ENCODE peak calls at places on chromosome 14, in six cellular contexts. J is vagina, Q is WERI-Rb-1, H is RWPE1, B is nephron progenitor cell, M is natural killer cell. V is an unnamed sample.
A peak's percentile ranks its signal among the peaks of the same experiment; 100 is the strongest.

GRCh38 chr14:69008411-69008810 is 29.3 kb upstream of the ACTN1 start:
- DNase-seq in J (no peak), Q (no peak), H (no peak), B (no peak), M (no peak), V (no peak)

GRCh38 chr14:63045234-63045611 is at the start of gene KCNH5:
- DNase-seq in J (no peak), Q (peak; percentile 78), H (peak; percentile 46), B (peak; percentile 91), M (no peak), V (peak; percentile 81)

GRCh38 chr14:35963209-35963608 is 137.1 kb downstream of the BRMS1L start:
- DNase-seq in J (no peak), Q (no peak), H (no peak), B (no peak), M (no peak), V (no peak)

GRCh38 chr14:26255213-26255612 is 342.6 kb downstream of the NOVA1 start:
- DNase-seq in J (no peak), Q (no peak), H (peak; percentile 1), B (no peak), M (no peak), V (no peak)

GRCh38 chr14:72663956-72664650 is 229.8 kb downstream of the DPF3 start:
- DNase-seq in J (no peak), Q (no peak), H (no peak), B (no peak), M (no peak), V (no peak)

GRCh38 chr14:104873380-104874055 is 8.4 kb downstream of the CEP170B start:
- DNase-seq in J (no peak), Q (no peak), H (no peak), B (no peak), M (no peak), V (peak; percentile 14)

GRCh38 chr14:79781882-79782281 is 429.4 kb downstream of the DIO2 start:
- DNase-seq in J (no peak), Q (no peak), H (no peak), B (no peak), M (no peak), V (no peak)

GRCh38 chr14:75905505-75905904 is 76.3 kb downstream of the TGFB3 start:
- DNase-seq in J (no peak), Q (no peak), H (no peak), B (no peak), M (no peak), V (no peak)

GRCh38 chr14:39247256-39247655 is 13.5 kb downstream of the MIA2 start:
- DNase-seq in J (no peak), Q (no peak), H (peak; percentile 73), B (no peak), M (no peak), V (no peak)

GRCh38 chr14:82270286-82270685 is 736.6 kb upstream of the SEL1L start:
- DNase-seq in J (no peak), Q (no peak), H (no peak), B (no peak), M (no peak), V (no peak)

GRCh38 chr14:100747021-100747586 is 20.4 kb downstream of the DLK1 start:
- DNase-seq in J (no peak), Q (no peak), H (peak; percentile 86), B (no peak), M (no peak), V (no peak)

GRCh38 chr14:89212386-89213235 is 204.4 kb downstream of the FOXN3 start:
- DNase-seq in J (no peak), Q (no peak), H (no peak), B (no peak), M (no peak), V (no peak)

GRCh38 chr14:23399591-23399990 is 8.5 kb downstream of the MYH6 start:
- DNase-seq in J (no peak), Q (no peak), H (no peak), B (no peak), M (no peak), V (no peak)

GRCh38 chr14:104096751-104097700 is 11.5 kb downstream of the ASPG start:
- DNase-seq in J (no peak), Q (no peak), H (no peak), B (peak; percentile 34), M (no peak), V (peak; percentile 18)

GRCh38 chr14:56902413-56902812 is 92.1 kb upstream of the OTX2 start:
- DNase-seq in J (no peak), Q (no peak), H (no peak), B (no peak), M (no peak), V (no peak)

GRCh38 chr14:51744372-51745150 is 92.9 kb downstream of the FRMD6 start:
- DNase-seq in J (no peak), Q (no peak), H (no peak), B (no peak), M (no peak), V (no peak)

GRCh38 chr14:75430106-75430505 is 2.3 kb downstream of the JDP2 start:
- DNase-seq in J (no peak), Q (no peak), H (no peak), B (no peak), M (no peak), V (no peak)

GRCh38 chr14:91027556-91027955 is 32.9 kb downstream of the RPS6KA5 start:
- DNase-seq in J (no peak), Q (no peak), H (no peak), B (no peak), M (no peak), V (no peak)

GRCh38 chr14:59018978-59019377 is 169.5 kb upstream of the DAAM1 start:
- DNase-seq in J (no peak), Q (peak; percentile 16), H (no peak), B (no peak), M (no peak), V (no peak)
- TF ChIP-seq CTCF in J (no peak), Q (peak; percentile 71), H (no peak), B (peak; percentile 9), M (peak; percentile 11), V (peak; percentile 41)

GRCh38 chr14:102589761-102590290 is 2.6 kb upstream of the RCOR1 start:
- DNase-seq in J (no peak), Q (no peak), H (no peak), B (no peak), M (no peak), V (no peak)

GRCh38 chr14:102590667-102591099 is 1.8 kb upstream of the RCOR1 start:
- DNase-seq in J (no peak), Q (peak; percentile 73), H (peak; percentile 69), B (peak; percentile 56), M (peak; percentile 18), V (peak; percentile 65)

GRCh38 chr14:102591944-102592772 is at the start of gene RCOR1:
- DNase-seq in J (peak; percentile 97), Q (peak; percentile 98), H (peak; percentile 98), B (peak; percentile 98), M (peak; percentile 94), V (peak; percentile 99)

GRCh38 chr14:102592969-102593840 is 756 bp downstream of the RCOR1 start:
- DNase-seq in J (no peak), Q (peak; percentile 37), H (peak; percentile 44), B (peak; percentile 67), M (peak; percentile 58), V (peak; percentile 54)

DNA sequence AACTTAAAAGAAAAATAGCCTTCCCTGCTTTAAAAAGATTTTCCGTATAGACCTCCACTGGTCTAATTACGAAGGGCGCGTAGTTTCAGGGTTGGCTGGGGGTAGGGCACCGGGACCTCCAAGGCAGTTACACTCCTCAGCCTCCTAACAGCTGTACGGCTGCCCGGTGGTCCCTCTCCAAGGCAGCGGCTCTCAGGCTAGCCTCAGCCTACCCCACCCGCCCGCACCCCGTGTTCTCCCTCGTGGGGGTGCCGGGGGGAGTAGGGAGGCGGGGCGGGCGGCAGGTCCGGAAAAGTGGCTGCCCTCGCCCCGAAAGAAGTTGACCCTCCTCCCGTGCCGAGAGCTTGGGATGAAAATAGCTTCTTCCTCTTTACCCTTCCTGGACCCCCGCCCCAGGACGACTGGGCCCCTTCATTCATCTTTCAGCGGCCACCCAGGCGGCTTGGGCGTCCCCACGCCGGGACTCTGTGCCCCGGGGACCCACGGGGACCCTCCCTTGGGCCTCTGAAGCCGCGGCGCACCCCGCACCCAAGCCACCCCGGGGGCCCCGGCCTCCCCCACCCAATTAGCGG is 991 bp upstream of the RCOR1 start:
- DNase-seq in J (no peak), Q (peak; percentile 18), H (no peak), B (peak; percentile 43), M (peak; percentile 37), V (peak; percentile 53)
- TF ChIP-seq CTCF in J (no peak), Q (no peak), H (no peak), B (no peak), M (no peak), V (no peak)

GRCh38 chr14:50122291-50122690 is 5.9 kb upstream of the VCPKMT start:
- DNase-seq in J (no peak), Q (no peak), H (no peak), B (no peak), M (no peak), V (no peak)

GRCh38 chr14:50121506-50121905 is 5.1 kb upstream of the VCPKMT start:
- DNase-seq in J (no peak), Q (no peak), H (no peak), B (no peak), M (no peak), V (no peak)

GRCh38 chr14:50117456-50117855 is 1.1 kb upstream of the VCPKMT start:
- DNase-seq in J (no peak), Q (no peak), H (no peak), B (no peak), M (no peak), V (no peak)

GRCh38 chr14:50127802-50128201 is 11.4 kb upstream of the VCPKMT start:
- DNase-seq in J (no peak), Q (no peak), H (no peak), B (no peak), M (no peak), V (no peak)

GRCh38 chr14:50123062-50123461 is 6.7 kb upstream of the VCPKMT start:
- DNase-seq in J (no peak), Q (no peak), H (no peak), B (no peak), M (no peak), V (no peak)
- TF ChIP-seq CTCF in J (no peak), Q (no peak), H (no peak), B (no peak), M (no peak), V (no peak)

DNA sequence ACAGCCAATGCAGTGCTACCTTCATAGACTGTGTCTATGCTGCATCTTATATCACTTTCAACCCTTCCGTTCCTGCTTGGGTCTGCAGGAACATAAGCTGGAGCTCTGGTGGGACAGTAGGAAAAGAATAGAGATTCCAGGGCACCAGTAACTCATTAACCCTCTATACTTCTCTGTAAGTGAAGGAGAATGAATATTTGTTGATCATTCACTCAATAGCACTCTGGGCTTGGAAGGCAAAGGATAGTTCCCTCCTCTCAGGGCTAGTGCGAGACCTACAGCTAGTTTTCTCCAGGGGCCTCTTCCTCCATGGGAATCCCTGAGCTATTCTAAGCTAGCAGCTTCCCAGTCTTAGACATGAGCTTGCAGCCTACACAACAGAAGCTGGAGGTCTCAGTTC is 84.7 kb downstream of the BMP4 start:
- DNase-seq in J (no peak), Q (no peak), H (no peak), B (no peak), M (no peak), V (no peak)
- TF ChIP-seq CTCF in J (no peak), Q (no peak), H (no peak), B (no peak), M (no peak), V (no peak)

GRCh38 chr14:64465856-64466554 is 706 bp downstream of the AKAP5 start:
- DNase-seq in J (no peak), Q (peak; percentile 29), H (peak; percentile 33), B (peak; percentile 35), M (no peak), V (no peak)
- TF ChIP-seq CTCF in J (no peak), Q (no peak), H (no peak), B (no peak), M (no peak), V (no peak)

GRCh38 chr14:93736378-93737014 is 51.8 kb downstream of the PRIMA1 start:
- DNase-seq in J (no peak), Q (peak; percentile 26), H (no peak), B (no peak), M (no peak), V (no peak)
- TF ChIP-seq CTCF in J (no peak), Q (peak; percentile 62), H (no peak), B (peak; percentile 41), M (no peak), V (peak; percentile 44)

V was measured in glutamatergic neuron.